ENCODE peak calls at places on chromosomes 13 and 19, in six cellular contexts. S is A549, V is HepG2, U is sigmoid colon, B is stomach, H is GM12878. T is an unnamed sample.
A peak's percentile ranks its signal among the peaks of the same experiment; 100 is the strongest.

GRCh38 chr13:103277099-103277498 is 210.9 kb upstream of the SLC10A2 start:
- DNase-seq in B (no peak), V (no peak), U (no peak), H (peak; percentile 53), S (no peak), T (no peak)

GRCh38 chr19:35266904-35267817 is 1.6 kb upstream of the USF2 start:
- DNase-seq in V (no peak), B (no peak), U (peak; percentile 80), H (no peak), S (peak; percentile 82), T (no peak)

GRCh38 chr13:73096173-73097117 is 37.6 kb downstream of the KLF5 start:
- DNase-seq in H (no peak), B (no peak), V (peak; percentile 21), U (no peak), S (no peak), T (no peak)

GRCh38 chr13:31930901-31931522 is 100.6 kb upstream of the FRY start:
- DNase-seq in S (no peak), V (no peak), B (no peak), U (no peak), H (peak; percentile 70), T (no peak)

GRCh38 chr13:48192536-48192935 is 40.5 kb upstream of the ITM2B start:
- DNase-seq in S (no peak), B (no peak), V (no peak), H (no peak), U (no peak), T (no peak)

GRCh38 chr13:49022472-49023144 is 46.9 kb downstream of the FNDC3A start:
- DNase-seq in H (no peak), B (no peak), S (no peak), U (no peak), V (no peak), T (no peak)

GRCh38 chr13:98083507-98083906 is 59.4 kb upstream of the FARP1 start:
- DNase-seq in H (no peak), S (no peak), B (no peak), U (no peak), V (no peak), T (no peak)

GRCh38 chr13:59450218-59450617 is 713.5 kb downstream of the DIAPH3 start:
- DNase-seq in U (no peak), H (no peak), V (no peak), S (no peak), B (no peak), T (no peak)

GRCh38 chr13:26971990-26972888 is 199.4 kb downstream of the USP12 start:
- DNase-seq in H (no peak), V (peak; percentile 74), U (no peak), S (no peak), B (peak; percentile 69), T (no peak)

GRCh38 chr19:24054044-24054935 is 32.7 kb upstream of the ZNF254 start:
- DNase-seq in U (no peak), B (no peak), S (peak; percentile 13), H (no peak), V (peak; percentile 66), T (no peak)
- H3K27ac ChIP-seq in U (no peak overlapping the region), B (no peak overlapping the region), S (peak overlapping the region; percentile 54), H (no peak overlapping the region), V (no peak overlapping the region), T (peak overlapping the region; percentile 49)

DNA sequence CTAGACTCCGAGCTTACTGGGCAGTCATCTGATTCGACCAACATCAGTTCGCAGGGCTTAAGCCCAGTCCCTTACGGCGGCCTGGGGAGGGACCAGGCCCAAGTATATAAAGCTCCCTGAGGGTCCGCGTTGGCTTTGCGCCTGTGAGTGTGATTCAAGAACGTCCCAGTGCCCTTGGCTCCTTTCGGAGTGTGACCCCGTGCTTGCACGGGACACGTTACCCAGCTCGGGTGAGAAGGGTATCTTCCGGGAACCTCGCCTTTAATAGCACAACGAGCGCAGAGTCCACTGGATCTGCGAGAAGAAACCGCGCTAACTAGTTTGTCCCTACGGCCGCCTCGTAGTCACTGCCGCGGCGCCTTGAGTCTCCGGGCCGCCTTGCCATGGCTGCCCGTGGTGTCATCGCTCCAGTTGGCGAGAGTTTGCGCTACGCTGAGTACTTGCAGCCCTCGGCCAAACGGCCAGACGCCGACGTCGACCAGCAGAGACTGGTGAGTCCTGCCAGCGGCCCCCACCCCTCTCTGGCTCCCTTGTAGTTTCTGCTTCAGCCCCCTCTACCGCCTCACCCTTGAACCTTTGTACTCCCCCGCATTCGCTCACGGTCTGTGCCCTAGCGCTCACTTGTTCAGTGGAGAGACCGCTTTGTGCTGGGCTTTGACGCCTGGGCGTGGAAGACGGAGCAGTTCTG is at the start of gene DNAJC15:
- DNase-seq in V (peak; percentile 76), U (peak; percentile 87), S (no peak), B (peak; percentile 78), H (peak; percentile 57), T (peak; percentile 89)
- TF ChIP-seq CTCF in V (peak; percentile 44), U (no peak), S (no peak), B (no peak), H (peak; percentile 31), T (no peak)

GRCh38 chr19:14378890-14379289 is 2.4 kb upstream of the ADGRE5 start:
- DNase-seq in H (no peak), B (no peak), S (no peak), U (no peak), V (no peak), T (no peak)

GRCh38 chr19:14383556-14383897 is 2.3 kb downstream of the ADGRE5 start:
- DNase-seq in S (no peak), H (no peak), U (peak; percentile 77), B (no peak), V (no peak), T (no peak)

GRCh38 chr19:14385492-14385891 is 4.2 kb downstream of the ADGRE5 start:
- DNase-seq in V (no peak), B (no peak), H (no peak), U (peak; percentile 61), S (no peak), T (no peak)

GRCh38 chr19:14381689-14382474 is 638 bp downstream of the ADGRE5 start:
- DNase-seq in B (peak; percentile 57), H (no peak), V (no peak), S (no peak), U (peak; percentile 77), T (no peak)

DNA sequence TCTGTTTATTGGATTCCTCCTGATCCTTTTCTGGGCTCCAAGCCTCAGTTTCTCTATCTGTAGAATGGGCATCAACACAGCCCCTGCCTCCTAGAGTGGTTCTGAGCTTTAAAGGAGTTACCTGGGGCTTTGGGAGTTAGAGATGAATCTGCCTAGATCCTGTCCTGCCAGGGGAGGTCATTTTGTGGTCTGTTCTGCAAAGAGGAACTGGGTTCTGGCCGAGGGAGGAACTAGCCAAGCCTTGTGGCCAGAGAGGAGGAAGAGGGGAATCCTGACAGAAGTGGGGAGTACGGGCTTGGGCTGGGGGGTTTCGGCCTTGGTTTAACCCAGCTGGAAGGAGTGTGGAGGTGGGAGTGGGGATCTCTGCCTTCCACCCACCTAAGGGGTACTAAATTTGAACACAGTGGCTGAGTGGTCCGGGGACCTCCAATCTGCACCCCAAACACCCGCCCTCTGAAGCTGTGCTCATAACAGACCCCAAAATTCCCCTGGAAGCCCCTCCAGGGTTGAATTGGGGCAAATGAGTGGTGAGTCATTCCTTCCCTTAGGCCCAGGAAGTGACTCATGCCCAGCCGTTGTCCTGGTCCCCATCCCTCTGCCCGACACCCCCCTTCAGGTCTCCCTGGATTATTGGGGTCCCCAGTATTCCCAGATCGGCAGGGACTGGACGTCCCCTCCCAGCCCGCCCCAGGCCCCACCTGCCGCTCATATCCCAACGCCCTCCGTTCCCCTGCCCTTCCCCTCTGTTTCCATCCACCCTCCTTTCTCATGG is 2.8 kb downstream of the ADGRE5 start:
- DNase-seq in B (no peak), H (no peak), V (no peak), U (peak; percentile 84), S (no peak), T (no peak)
- TF ChIP-seq EP300 in B (no peak), H (peak; percentile 70), V (no peak), U (no peak), S (no peak), T (no peak)

GRCh38 chr19:7965259-7965841 is 21.9 kb upstream of the TIMM44 start:
- DNase-seq in H (no peak), V (no peak), U (no peak), S (no peak), B (no peak), T (no peak)

GRCh38 chr19:7965921-7966665 is 22.6 kb upstream of the TIMM44 start:
- DNase-seq in U (no peak), S (no peak), B (no peak), V (no peak), H (no peak), T (no peak)

GRCh38 chr19:7962644-7963268 is 19.3 kb upstream of the TIMM44 start:
- DNase-seq in V (no peak), B (no peak), S (no peak), U (no peak), H (no peak), T (no peak)

GRCh38 chr19:7961930-7962626 is 18.6 kb upstream of the TIMM44 start:
- DNase-seq in V (no peak), U (no peak), B (no peak), H (no peak), S (no peak), T (no peak)

DNA sequence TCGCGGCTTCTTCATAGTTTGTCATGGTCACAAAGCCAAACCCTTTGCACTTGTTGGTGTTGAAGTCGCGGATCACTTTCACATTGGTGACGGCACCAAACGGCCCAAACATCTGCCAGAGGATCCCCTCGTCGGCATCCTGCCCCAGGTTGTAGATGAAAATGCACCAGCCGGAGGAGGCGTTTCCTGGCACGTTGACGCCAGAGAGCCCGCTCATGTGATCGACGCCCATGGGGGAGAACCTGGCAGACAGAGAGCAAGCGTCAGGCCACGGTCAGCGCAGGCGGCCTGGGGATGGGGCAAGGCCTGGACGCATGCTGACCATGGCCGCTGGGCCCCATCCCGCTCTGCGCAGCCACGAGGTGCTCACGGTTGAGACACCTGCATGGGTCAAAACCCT is 20.1 kb upstream of the TIMM44 start:
- DNase-seq in S (no peak), B (no peak), U (no peak), H (no peak), V (no peak), T (no peak)
- H3K27ac ChIP-seq in S (no peak overlapping the region), B (no peak overlapping the region), U (no peak overlapping the region), H (no peak overlapping the region), V (no peak overlapping the region), T (no peak overlapping the region)

GRCh38 chr19:5271145-5271544 is 69.5 kb downstream of the PTPRS start:
- DNase-seq in B (no peak), S (peak; percentile 24), H (no peak), U (no peak), V (no peak), T (no peak)
- TF ChIP-seq CTCF in B (peak; percentile 19), S (no peak), H (no peak), U (no peak), V (no peak), T (no peak)